ENCODE peak calls at places on chromosomes 2 and 18, in nine cellular contexts. K is H4, M is kidney tubule cell, Z is foreskin fibroblast, U is GM06990, D is amygdala, V is MM.1S, G is T follicular helper cell, H is NCI-H1092 treated with DMSO at 0.1 percent for 48 hours. X is an unnamed sample.

GRCh38 chr2:219645631-219646527 is 18.4 kb downstream of the SLC4A3 start:
- DNase-seq in K (peak), M (peak), Z (peak), U (no peak), D (no peak), V (no peak), G (no peak), H (no peak), X (no peak)

GRCh38 chr2:171590116-171590515 is 67.8 kb downstream of the CYBRD1 start:
- DNase-seq in K (no peak), M (no peak), Z (no peak), U (no peak), D (no peak), V (no peak), G (no peak), H (no peak), X (no peak)

GRCh38 chr18:6876646-6877045 is 147.1 kb downstream of the ARHGAP28 start:
- DNase-seq in K (peak), M (no peak), Z (no peak), U (no peak), D (no peak), V (peak), G (no peak), H (no peak), X (no peak)

GRCh38 chr2:222891890-222892289 is 31.1 kb downstream of the ACSL3 start:
- DNase-seq in K (no peak), M (no peak), Z (no peak), U (no peak), D (no peak), V (no peak), G (no peak), H (no peak), X (no peak)

GRCh38 chr2:111119847-111120252 is 864 bp upstream of the BCL2L11 start:
- DNase-seq in K (no peak), M (no peak), Z (no peak), U (peak), D (no peak), V (peak), G (no peak), H (no peak), X (no peak)

GRCh38 chr2:64392514-64392913 is 61.4 kb upstream of the LGALSL start:
- DNase-seq in K (no peak), M (no peak), Z (no peak), U (no peak), D (no peak), V (no peak), G (no peak), H (no peak), X (no peak)

GRCh38 chr2:48607307-48608014 is 10.2 kb upstream of the GTF2A1L start:
- DNase-seq in K (peak), M (peak), Z (peak), U (no peak), D (no peak), V (no peak), G (no peak), H (no peak), X (no peak)

GRCh38 chr2:238019962-238020361 is 40.8 kb upstream of the SCLY start:
- DNase-seq in K (peak), M (peak), Z (peak), U (no peak), D (no peak), V (no peak), G (no peak), H (no peak), X (no peak)

GRCh38 chr2:210454336-210454735 is 22.2 kb downstream of the LANCL1 start:
- DNase-seq in K (no peak), M (no peak), Z (no peak), U (no peak), D (no peak), V (no peak), G (no peak), H (no peak), X (peak)

GRCh38 chr2:37300578-37300977 is 24.1 kb downstream of the PRKD3 start:
- DNase-seq in K (no peak), M (no peak), Z (no peak), U (no peak), D (no peak), V (no peak), G (no peak), H (no peak), X (no peak)

GRCh38 chr2:241804326-241805276 is 4.4 kb upstream of the NEU4 start:
- DNase-seq in K (no peak), M (peak), Z (no peak), U (peak), D (no peak), V (no peak), G (no peak), H (no peak), X (no peak)

GRCh38 chr2:11784747-11785610 is 38.5 kb downstream of the LPIN1 start:
- DNase-seq in K (no peak), M (peak), Z (peak), U (peak), D (peak), V (no peak), G (peak), H (peak), X (peak)

GRCh38 chr18:33735428-33735827 is 157.4 kb downstream of the ASXL3 start:
- DNase-seq in K (no peak), M (no peak), Z (no peak), U (no peak), D (no peak), V (no peak), G (no peak), H (no peak), X (no peak)

GRCh38 chr18:68962623-68963022 is 164.7 kb downstream of the CCDC102B start:
- DNase-seq in K (no peak), M (no peak), Z (no peak), U (no peak), D (no peak), V (no peak), G (no peak), H (no peak), X (no peak)

GRCh38 chr2:155309483-155309882 is 611.0 kb downstream of the KCNJ3 start:
- DNase-seq in K (no peak), M (no peak), Z (no peak), U (no peak), D (no peak), V (no peak), G (no peak), H (no peak), X (no peak)

GRCh38 chr2:20803287-20803686 is 19.6 kb downstream of the LDAH start:
- DNase-seq in K (no peak), M (no peak), Z (no peak), U (no peak), D (no peak), V (no peak), G (no peak), H (no peak), X (no peak)

GRCh38 chr2:73830871-73831401 is 2.2 kb downstream of the STAMBP start:
- DNase-seq in K (no peak), M (peak), Z (peak), U (no peak), D (no peak), V (no peak), G (no peak), H (no peak), X (no peak)

GRCh38 chr2:236663671-236664101 is 94.1 kb downstream of the ACKR3 start:
- DNase-seq in K (peak), M (peak), Z (peak), U (no peak), D (no peak), V (no peak), G (no peak), H (no peak), X (no peak)

GRCh38 chr2:236636714-236637485 is 67.3 kb downstream of the ACKR3 start:
- DNase-seq in K (no peak), M (no peak), Z (no peak), U (no peak), D (no peak), V (no peak), G (no peak), H (no peak), X (no peak)

GRCh38 chr2:68238955-68239822 is 13.1 kb downstream of the PPP3R1 start:
- DNase-seq in K (no peak), M (no peak), Z (no peak), U (no peak), D (no peak), V (no peak), G (no peak), H (no peak), X (no peak)

GRCh38 chr18:48408727-48409590 is at the start of gene ZBTB7C:
- DNase-seq in K (no peak), M (peak), Z (peak), U (peak), D (peak), V (peak), G (no peak), H (peak), X (no peak)

GRCh38 chr2:98870516-98871158 is 65.4 kb downstream of the CRACDL start:
- DNase-seq in K (no peak), M (no peak), Z (no peak), U (no peak), D (no peak), V (no peak), G (no peak), H (peak), X (no peak)

GRCh38 chr18:47754311-47755101 is 176.0 kb downstream of the SMAD2 start:
- DNase-seq in K (peak), M (peak), Z (no peak), U (peak), D (no peak), V (peak), G (peak), H (peak), X (no peak)

GRCh38 chr18:23453657-23454011 is 547 bp downstream of the RIOK3 start:
- DNase-seq in K (peak), M (peak), Z (peak), U (no peak), D (no peak), V (no peak), G (no peak), H (peak), X (no peak)

GRCh38 chr2:189549440-189549832 is 31.1 kb downstream of the SLC40A1 start:
- DNase-seq in K (no peak), M (no peak), Z (no peak), U (no peak), D (no peak), V (no peak), G (no peak), H (no peak), X (no peak)

GRCh38 chr2:158202151-158202778 is 100.6 kb downstream of the UPP2 start:
- DNase-seq in K (no peak), M (peak), Z (no peak), U (no peak), D (no peak), V (no peak), G (no peak), H (peak), X (no peak)

GRCh38 chr2:222398446-222398885 is 25.9 kb upstream of the SGPP2 start:
- DNase-seq in K (peak), M (no peak), Z (no peak), U (no peak), D (no peak), V (no peak), G (no peak), H (peak), X (no peak)

GRCh38 chr2:18795881-18796280 is 206.5 kb upstream of the NT5C1B start:
- DNase-seq in K (no peak), M (no peak), Z (peak), U (no peak), D (no peak), V (no peak), G (no peak), H (no peak), X (no peak)

GRCh38 chr18:43129946-43130523 is 14.6 kb upstream of the RIT2 start:
- DNase-seq in K (peak), M (peak), Z (no peak), U (no peak), D (no peak), V (peak), G (no peak), H (peak), X (no peak)

GRCh38 chr2:29223257-29223656 is 108.0 kb downstream of the CLIP4 start:
- DNase-seq in K (no peak), M (no peak), Z (no peak), U (no peak), D (no peak), V (no peak), G (no peak), H (no peak), X (no peak)

GRCh38 chr18:49915352-49915751 is 102.0 kb upstream of the ACAA2 start:
- DNase-seq in K (no peak), M (no peak), Z (no peak), U (no peak), D (no peak), V (no peak), G (no peak), H (no peak), X (no peak)

GRCh38 chr2:17252258-17252657 is 266.0 kb downstream of the RAD51AP2 start:
- DNase-seq in K (no peak), M (no peak), Z (no peak), U (no peak), D (no peak), V (no peak), G (no peak), H (no peak), X (no peak)

GRCh38 chr2:234805826-234806225 is 146.0 kb upstream of the SH3BP4 start:
- DNase-seq in K (no peak), M (no peak), Z (no peak), U (no peak), D (no peak), V (no peak), G (no peak), H (no peak), X (no peak)

GRCh38 chr2:20565623-20566236 is 85.2 kb downstream of the HS1BP3 start:
- DNase-seq in K (no peak), M (peak), Z (no peak), U (no peak), D (no peak), V (no peak), G (no peak), H (no peak), X (no peak)

GRCh38 chr2:114252713-114253112 is 189.7 kb upstream of the DPP10 start:
- DNase-seq in K (no peak), M (no peak), Z (no peak), U (no peak), D (no peak), V (no peak), G (no peak), H (no peak), X (no peak)

GRCh38 chr18:47595816-47596501 is 334.5 kb downstream of the SMAD2 start:
- DNase-seq in K (no peak), M (peak), Z (no peak), U (peak), D (no peak), V (no peak), G (no peak), H (peak), X (no peak)

GRCh38 chr2:234771985-234772774 is 179.6 kb upstream of the SH3BP4 start:
- DNase-seq in K (peak), M (peak), Z (no peak), U (no peak), D (no peak), V (no peak), G (no peak), H (no peak), X (no peak)

GRCh38 chr2:8371653-8372052 is 310.2 kb upstream of the ID2 start:
- DNase-seq in K (no peak), M (no peak), Z (no peak), U (no peak), D (no peak), V (no peak), G (no peak), H (no peak), X (no peak)